ENCODE peak calls at places on chromosomes 12 and 14, in six cellular contexts. M, F, N, W, Y and R are unnamed samples.
A peak's percentile ranks its signal among the peaks of the same experiment; 100 is the strongest.

GRCh38 chr14:72558721-72559120 is 335.2 kb downstream of the DPF3 start:
- DNase-seq in M (peak; percentile 13), F (peak; percentile 35), N (no peak), W (no peak), Y (no peak), R (no peak)

GRCh38 chr12:125305221-125305620 is 240.0 kb downstream of the AACS start:
- DNase-seq in M (no peak), F (no peak), N (no peak), W (no peak), Y (no peak), R (no peak)

GRCh38 chr14:69034612-69035262 is 55.6 kb upstream of the ACTN1 start:
- DNase-seq in M (no peak), F (peak; percentile 68), N (no peak), W (no peak), Y (no peak), R (no peak)

GRCh38 chr12:8785499-8785898 is 36.9 kb upstream of the A2ML1 start:
- DNase-seq in M (no peak), F (no peak), N (no peak), W (no peak), Y (no peak), R (no peak)

GRCh38 chr14:64709126-64709525 is 4.9 kb downstream of the PLEKHG3 start:
- DNase-seq in M (no peak), F (no peak), N (no peak), W (no peak), Y (peak; percentile 12), R (no peak)

GRCh38 chr12:27013606-27014084 is 539 bp downstream of the TM7SF3 start:
- DNase-seq in M (no peak), F (peak; percentile 67), N (no peak), W (no peak), Y (no peak), R (no peak)

GRCh38 chr14:95273041-95273978 is 46.4 kb downstream of the CLMN start:
- DNase-seq in M (no peak), F (no peak), N (no peak), W (no peak), Y (no peak), R (no peak)

GRCh38 chr14:58774531-58774930 is 136.8 kb downstream of the DACT1 start:
- DNase-seq in M (no peak), F (no peak), N (no peak), W (no peak), Y (no peak), R (no peak)

GRCh38 chr14:80498533-80498932 is 287.2 kb upstream of the DIO2 start:
- DNase-seq in M (no peak), F (no peak), N (no peak), W (no peak), Y (no peak), R (no peak)

GRCh38 chr12:128914908-128915563 is 61.8 kb downstream of the GLT1D1 start:
- DNase-seq in M (no peak), F (no peak), N (no peak), W (peak; percentile 8), Y (no peak), R (no peak)

GRCh38 chr14:95679148-95679547 is 7.1 kb upstream of the TCL1B start:
- DNase-seq in M (no peak), F (no peak), N (no peak), W (no peak), Y (no peak), R (no peak)

GRCh38 chr12:41619705-41620104 is 431.6 kb downstream of the PDZRN4 start:
- DNase-seq in M (no peak), F (no peak), N (no peak), W (no peak), Y (no peak), R (no peak)

GRCh38 chr12:95551305-95551704 is at the start of gene USP44:
- DNase-seq in M (no peak), F (no peak), N (no peak), W (no peak), Y (no peak), R (no peak)

GRCh38 chr14:57883061-57883460 is 17.2 kb upstream of the SLC35F4 start:
- DNase-seq in M (no peak), F (no peak), N (no peak), W (no peak), Y (no peak), R (no peak)

GRCh38 chr14:97873291-97873690 is 1076.1 kb downstream of the VRK1 start:
- DNase-seq in M (no peak), F (no peak), N (no peak), W (no peak), Y (no peak), R (no peak)

GRCh38 chr14:104574978-104575377 is 4.6 kb upstream of the C14orf180 start:
- DNase-seq in M (no peak), F (no peak), N (no peak), W (no peak), Y (no peak), R (no peak)

GRCh38 chr12:46556105-46556559 is 183.6 kb upstream of the SLC38A2 start:
- DNase-seq in M (no peak), F (peak; percentile 97), N (no peak), W (no peak), Y (no peak), R (no peak)

GRCh38 chr12:50442178-50442908 is 41.7 kb downstream of the LARP4 start:
- DNase-seq in M (no peak), F (no peak), N (no peak), W (no peak), Y (no peak), R (no peak)

GRCh38 chr12:64390275-64390851 is at the start of gene C12orf56:
- DNase-seq in M (peak; percentile 7), F (peak; percentile 33), N (no peak), W (no peak), Y (peak; percentile 29), R (no peak)

GRCh38 chr14:64726585-64726890 is 22.3 kb downstream of the PLEKHG3 start:
- DNase-seq in M (peak; percentile 25), F (peak; percentile 67), N (no peak), W (no peak), Y (no peak), R (no peak)

GRCh38 chr12:58814036-58814435 is 106.3 kb downstream of the LRIG3 start:
- DNase-seq in M (no peak), F (no peak), N (no peak), W (no peak), Y (no peak), R (no peak)

GRCh38 chr12:12527820-12528296 is 34.8 kb downstream of the DUSP16 start:
- DNase-seq in M (no peak), F (no peak), N (no peak), W (no peak), Y (no peak), R (no peak)

GRCh38 chr12:80195143-80195726 is 95.9 kb downstream of the OTOGL start:
- DNase-seq in M (peak; percentile 4), F (peak; percentile 88), N (no peak), W (no peak), Y (peak; percentile 34), R (no peak)

GRCh38 chr12:120496353-120497340 is 734 bp downstream of the DYNLL1 start:
- DNase-seq in M (peak; percentile 79), F (peak; percentile 62), N (peak; percentile 64), W (peak; percentile 19), Y (peak; percentile 79), R (peak; percentile 72)

GRCh38 chr12:31900271-31900670 is 58.9 kb upstream of the RESF1 start:
- DNase-seq in M (no peak), F (peak; percentile 53), N (no peak), W (no peak), Y (no peak), R (no peak)

GRCh38 chr14:89331398-89331797 is 85.6 kb downstream of the FOXN3 start:
- DNase-seq in M (no peak), F (no peak), N (no peak), W (no peak), Y (no peak), R (no peak)

GRCh38 chr12:128867466-128867865 is 14.2 kb downstream of the GLT1D1 start:
- DNase-seq in M (no peak), F (no peak), N (no peak), W (no peak), Y (no peak), R (no peak)

GRCh38 chr12:40693503-40693863 is 1.2 kb downstream of the CNTN1 start:
- DNase-seq in M (peak; percentile 62), F (peak; percentile 2), N (peak; percentile 44), W (no peak), Y (no peak), R (peak; percentile 41)

GRCh38 chr14:89370781-89371180 is 46.3 kb downstream of the FOXN3 start:
- DNase-seq in M (no peak), F (no peak), N (no peak), W (no peak), Y (no peak), R (no peak)